ENCODE peak calls at places on chromosome 15, in six cellular contexts. A is dorsolateral prefrontal cortex, H is OCI-LY7, T is PC-3, C is tibial artery, M is heart left ventricle. W is an unnamed sample.

GRCh38 chr15:57927091-57927631 is 138.3 kb downstream of the ALDH1A2 start:
- DNase-seq in M (no peak), T (no peak), C (no peak), A (no peak), H (no peak), W (no peak)

GRCh38 chr15:79987569-79987955 is 16.6 kb upstream of the BCL2A1 start:
- DNase-seq in M (no peak), H (no peak), T (no peak), C (no peak), A (no peak), W (no peak)

GRCh38 chr15:59366368-59367021 is 6.2 kb downstream of the MYO1E start:
- DNase-seq in M (no peak), A (no peak), T (peak), H (no peak), C (no peak), W (no peak)

GRCh38 chr15:61640751-61641150 is 411.6 kb upstream of the RORA start:
- DNase-seq in M (no peak), T (no peak), H (no peak), A (no peak), C (no peak), W (no peak)

GRCh38 chr15:99128411-99128810 is 23.5 kb downstream of the SYNM start:
- DNase-seq in A (no peak), H (no peak), T (no peak), C (no peak), M (no peak), W (no peak)

GRCh38 chr15:65310431-65311137 is 6.1 kb downstream of the RNU5B-1 start:
- DNase-seq in C (no peak), H (no peak), A (no peak), T (no peak), M (no peak), W (no peak)

GRCh38 chr15:60137711-60138396 is 133.7 kb downstream of the FOXB1 start:
- DNase-seq in A (no peak), C (no peak), T (peak), H (no peak), M (no peak), W (no peak)

GRCh38 chr15:73865904-73866303 is 7.5 kb upstream of the TBC1D21 start:
- DNase-seq in C (no peak), T (no peak), H (no peak), M (no peak), A (no peak), W (no peak)

GRCh38 chr15:74543583-74543982 is 2.6 kb downstream of the ARID3B start:
- DNase-seq in A (no peak), C (no peak), T (peak), M (no peak), H (peak), W (no peak)

GRCh38 chr15:40082195-40082868 is 26.3 kb downstream of the BMF start:
- DNase-seq in H (no peak), T (no peak), M (peak), C (no peak), A (no peak), W (no peak)
- H3K4me3 ChIP-seq in H (no peak), T (peak), M (peak), C (peak), A (peak), W (peak)

DNA sequence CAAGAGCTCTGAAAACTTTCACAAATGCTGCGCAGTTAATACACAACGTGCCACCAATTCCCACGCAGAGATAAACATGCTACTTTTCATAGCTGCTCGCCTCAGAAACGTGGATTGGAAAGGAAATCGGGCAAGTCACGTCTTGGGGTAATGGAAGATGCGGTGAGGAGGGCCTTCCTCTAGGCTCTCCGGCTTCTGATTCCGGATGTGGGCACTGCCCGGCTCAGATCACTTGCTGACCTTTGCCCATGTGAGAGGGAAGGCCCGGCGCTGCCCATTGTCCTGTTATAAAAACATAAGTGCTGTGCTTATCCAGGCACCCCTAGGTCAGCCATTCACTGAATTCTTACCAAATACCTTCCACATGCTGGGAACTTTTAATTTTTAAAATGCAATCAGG is 1.9 kb downstream of the ST8SIA2 start:
- DNase-seq in A (no peak), C (no peak), H (no peak), T (no peak), M (no peak), W (no peak)
- H3K4me3 ChIP-seq in A (no peak), C (no peak), H (no peak), T (no peak), M (no peak), W (no peak)

GRCh38 chr15:90201944-90202375 is 830 bp downstream of the SEMA4B start:
- DNase-seq in H (no peak), M (no peak), A (no peak), T (no peak), C (no peak), W (no peak)

GRCh38 chr15:90203922-90204321 is 2.8 kb downstream of the SEMA4B start:
- DNase-seq in A (no peak), H (no peak), M (no peak), C (peak), T (no peak), W (no peak)

GRCh38 chr15:90203473-90203872 is 2.3 kb downstream of the SEMA4B start:
- DNase-seq in H (no peak), A (no peak), M (no peak), C (no peak), T (no peak), W (peak)

GRCh38 chr15:90201150-90201943 is at the start of gene SEMA4B:
- DNase-seq in H (peak), M (peak), C (peak), T (peak), A (peak), W (peak)

DNA sequence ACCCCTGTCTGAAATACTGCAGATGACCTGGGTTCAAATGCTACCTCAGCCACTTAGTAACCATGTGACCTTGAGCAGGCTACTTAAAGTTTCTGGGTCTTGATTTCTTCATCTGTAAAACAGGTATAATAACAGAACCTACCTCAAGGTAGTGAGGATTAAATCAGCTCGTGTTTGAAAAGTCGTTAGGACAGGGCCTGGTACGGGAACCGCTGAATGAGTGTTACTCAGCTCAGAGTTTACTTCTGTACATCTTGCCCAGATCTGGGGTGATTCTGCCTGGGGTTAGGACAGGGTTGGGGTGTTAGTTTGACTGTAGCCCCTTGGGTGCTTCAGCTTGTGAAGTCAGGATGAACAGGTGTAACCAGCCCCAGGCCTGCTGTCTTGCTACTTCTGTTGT is 1.8 kb downstream of the SEMA4B start:
- DNase-seq in M (no peak), H (no peak), T (no peak), C (no peak), A (no peak), W (no peak)
- H3K4me3 ChIP-seq in M (no peak), H (no peak), T (peak), C (no peak), A (peak), W (no peak)

GRCh38 chr15:67992834-67993233 is 61.3 kb upstream of the PIAS1 start:
- DNase-seq in C (no peak), T (peak), A (no peak), H (no peak), M (no peak), W (no peak)
- H3K4me3 ChIP-seq in C (no peak), T (no peak), A (no peak), H (no peak), M (no peak), W (no peak)

GRCh38 chr15:39976291-39977274 is 42.7 kb downstream of the EIF2AK4 start:
- DNase-seq in A (peak), T (peak), H (peak), C (peak), M (peak), W (peak)
- H3K4me3 ChIP-seq in A (peak), T (peak), H (peak), C (peak), M (peak), W (peak)